ENCODE peak calls at places on chromosomes 12 and 14, in four cellular contexts. One of them, this sample, is unnamed.

GRCh38 chr12:12696562-12697383 is 790 bp upstream of the GPR19 start:
- DNase-seq in fibroblast of mammary gland: peak
- DNase-seq in IMR-90: peak
- DNase-seq in SK-N-SH: peak
- DNase-seq in this sample: peak

GRCh38 chr14:37583358-37584210 is 11.5 kb downstream of the FOXA1 start:
- DNase-seq in fibroblast of mammary gland: no peak
- DNase-seq in IMR-90: no peak
- DNase-seq in SK-N-SH: no peak
- DNase-seq in this sample: no peak

GRCh38 chr12:57235728-57236131 is 6.2 kb downstream of the SHMT2 start:
- DNase-seq in fibroblast of mammary gland: no peak
- DNase-seq in IMR-90: no peak
- DNase-seq in SK-N-SH: no peak
- DNase-seq in this sample: no peak

GRCh38 chr14:36477266-36477665 is 42.8 kb downstream of the NKX2-1 start:
- DNase-seq in fibroblast of mammary gland: no peak
- DNase-seq in IMR-90: no peak
- DNase-seq in SK-N-SH: no peak
- DNase-seq in this sample: no peak

GRCh38 chr14:73014105-73014504 is 12.8 kb downstream of the ZFYVE1 start:
- DNase-seq in fibroblast of mammary gland: peak
- DNase-seq in IMR-90: peak
- DNase-seq in SK-N-SH: no peak
- DNase-seq in this sample: peak

GRCh38 chr14:98798099-98798498 is 473.9 kb downstream of the BCL11B start:
- DNase-seq in fibroblast of mammary gland: no peak
- DNase-seq in IMR-90: no peak
- DNase-seq in SK-N-SH: no peak
- DNase-seq in this sample: no peak

GRCh38 chr14:94158239-94158888 is 15.8 kb upstream of the PPP4R4 start:
- DNase-seq in fibroblast of mammary gland: no peak
- DNase-seq in IMR-90: no peak
- DNase-seq in SK-N-SH: no peak
- DNase-seq in this sample: no peak

GRCh38 chr14:100399052-100399849 is 76.1 kb downstream of the SLC25A47 start:
- DNase-seq in fibroblast of mammary gland: no peak
- DNase-seq in IMR-90: no peak
- DNase-seq in SK-N-SH: peak
- DNase-seq in this sample: no peak

GRCh38 chr14:52080817-52081755 is 12.2 kb upstream of the NID2 start:
- DNase-seq in fibroblast of mammary gland: peak
- DNase-seq in IMR-90: peak
- DNase-seq in SK-N-SH: no peak
- DNase-seq in this sample: peak

GRCh38 chr12:39617887-39618286 is 1.7 kb downstream of the ABCD2 start:
- DNase-seq in fibroblast of mammary gland: no peak
- DNase-seq in IMR-90: no peak
- DNase-seq in SK-N-SH: no peak
- DNase-seq in this sample: no peak

GRCh38 chr12:12582193-12582881 is 19.7 kb upstream of the DUSP16 start:
- DNase-seq in fibroblast of mammary gland: no peak
- DNase-seq in IMR-90: no peak
- DNase-seq in SK-N-SH: no peak
- DNase-seq in this sample: no peak

GRCh38 chr12:50505386-50505827 is 622 bp downstream of the DIP2B start:
- DNase-seq in fibroblast of mammary gland: peak
- DNase-seq in IMR-90: no peak
- DNase-seq in SK-N-SH: peak
- DNase-seq in this sample: peak

GRCh38 chr12:50507474-50507838 is 2.7 kb downstream of the DIP2B start:
- DNase-seq in fibroblast of mammary gland: no peak
- DNase-seq in IMR-90: no peak
- DNase-seq in SK-N-SH: no peak
- DNase-seq in this sample: no peak

GRCh38 chr12:50505945-50506344 is 1.2 kb downstream of the DIP2B start:
- DNase-seq in fibroblast of mammary gland: peak
- DNase-seq in IMR-90: no peak
- DNase-seq in SK-N-SH: no peak
- DNase-seq in this sample: peak

GRCh38 chr12:50507930-50508329 is 3.1 kb downstream of the DIP2B start:
- DNase-seq in fibroblast of mammary gland: no peak
- DNase-seq in IMR-90: no peak
- DNase-seq in SK-N-SH: no peak
- DNase-seq in this sample: no peak

GRCh38 chr12:50506753-50507473 is 2.1 kb downstream of the DIP2B start:
- DNase-seq in fibroblast of mammary gland: no peak
- DNase-seq in IMR-90: no peak
- DNase-seq in SK-N-SH: no peak
- DNase-seq in this sample: no peak
- H3K4me3 ChIP-seq in fibroblast of mammary gland: no peak
- H3K4me3 ChIP-seq in IMR-90: no peak
- H3K4me3 ChIP-seq in SK-N-SH: no peak
- H3K4me3 ChIP-seq in this sample: no peak

GRCh38 chr14:104799657-104800599 is 973 bp upstream of the ZBTB42 start:
- DNase-seq in fibroblast of mammary gland: peak
- DNase-seq in IMR-90: peak
- DNase-seq in SK-N-SH: peak
- DNase-seq in this sample: peak
- TF ChIP-seq CTCF in fibroblast of mammary gland: peak
- TF ChIP-seq CTCF in IMR-90: peak
- TF ChIP-seq CTCF in SK-N-SH: peak
- TF ChIP-seq CTCF in this sample: peak

GRCh38 chr14:54451178-54451601 is 10.0 kb upstream of the CNIH1 start:
- DNase-seq in fibroblast of mammary gland: no peak
- DNase-seq in IMR-90: no peak
- DNase-seq in SK-N-SH: no peak
- DNase-seq in this sample: no peak
- H3K4me3 ChIP-seq in fibroblast of mammary gland: no peak
- H3K4me3 ChIP-seq in IMR-90: no peak
- H3K4me3 ChIP-seq in SK-N-SH: no peak
- H3K4me3 ChIP-seq in this sample: no peak

GRCh38 chr12:16606201-16606849 is 363 bp upstream of the LMO3 start:
- DNase-seq in fibroblast of mammary gland: peak
- DNase-seq in IMR-90: peak
- DNase-seq in SK-N-SH: peak
- DNase-seq in this sample: peak
- TF ChIP-seq CTCF in fibroblast of mammary gland: no peak
- TF ChIP-seq CTCF in IMR-90: no peak
- TF ChIP-seq CTCF in SK-N-SH: no peak
- TF ChIP-seq CTCF in this sample: no peak

GRCh38 chr12:53197011-53197640 is 9.9 kb downstream of the ITGB7 start:
- DNase-seq in fibroblast of mammary gland: no peak
- DNase-seq in IMR-90: no peak
- DNase-seq in SK-N-SH: no peak
- DNase-seq in this sample: no peak

GRCh38 chr12:53199700-53200099 is 7.4 kb downstream of the ITGB7 start:
- DNase-seq in fibroblast of mammary gland: no peak
- DNase-seq in IMR-90: no peak
- DNase-seq in SK-N-SH: no peak
- DNase-seq in this sample: no peak

GRCh38 chr12:53200107-53200457 is 7.0 kb downstream of the ITGB7 start:
- DNase-seq in fibroblast of mammary gland: no peak
- DNase-seq in IMR-90: no peak
- DNase-seq in SK-N-SH: no peak
- DNase-seq in this sample: no peak

GRCh38 chr12:53200458-53201169 is 6.4 kb downstream of the ITGB7 start:
- DNase-seq in fibroblast of mammary gland: no peak
- DNase-seq in IMR-90: no peak
- DNase-seq in SK-N-SH: no peak
- DNase-seq in this sample: peak

GRCh38 chr12:53198470-53199110 is 8.5 kb downstream of the ITGB7 start:
- DNase-seq in fibroblast of mammary gland: no peak
- DNase-seq in IMR-90: no peak
- DNase-seq in SK-N-SH: no peak
- DNase-seq in this sample: no peak
- H3K4me3 ChIP-seq in fibroblast of mammary gland: no peak
- H3K4me3 ChIP-seq in IMR-90: no peak
- H3K4me3 ChIP-seq in SK-N-SH: no peak
- H3K4me3 ChIP-seq in this sample: no peak

GRCh38 chr14:31024577-31025334 is 693 bp upstream of the AP4S1 start:
- DNase-seq in fibroblast of mammary gland: peak
- DNase-seq in IMR-90: peak
- DNase-seq in SK-N-SH: no peak
- DNase-seq in this sample: no peak

GRCh38 chr14:31026076-31026394 is at the start of gene STRN3:
- DNase-seq in fibroblast of mammary gland: no peak
- DNase-seq in IMR-90: no peak
- DNase-seq in SK-N-SH: no peak
- DNase-seq in this sample: no peak

GRCh38 chr14:31025335-31026075 is at the start of gene AP4S1:
- DNase-seq in fibroblast of mammary gland: no peak
- DNase-seq in IMR-90: no peak
- DNase-seq in SK-N-SH: peak
- DNase-seq in this sample: no peak

GRCh38 chr14:31027847-31028246 is 1.7 kb upstream of the STRN3 start:
- DNase-seq in fibroblast of mammary gland: peak
- DNase-seq in IMR-90: no peak
- DNase-seq in SK-N-SH: peak
- DNase-seq in this sample: no peak

DNA sequence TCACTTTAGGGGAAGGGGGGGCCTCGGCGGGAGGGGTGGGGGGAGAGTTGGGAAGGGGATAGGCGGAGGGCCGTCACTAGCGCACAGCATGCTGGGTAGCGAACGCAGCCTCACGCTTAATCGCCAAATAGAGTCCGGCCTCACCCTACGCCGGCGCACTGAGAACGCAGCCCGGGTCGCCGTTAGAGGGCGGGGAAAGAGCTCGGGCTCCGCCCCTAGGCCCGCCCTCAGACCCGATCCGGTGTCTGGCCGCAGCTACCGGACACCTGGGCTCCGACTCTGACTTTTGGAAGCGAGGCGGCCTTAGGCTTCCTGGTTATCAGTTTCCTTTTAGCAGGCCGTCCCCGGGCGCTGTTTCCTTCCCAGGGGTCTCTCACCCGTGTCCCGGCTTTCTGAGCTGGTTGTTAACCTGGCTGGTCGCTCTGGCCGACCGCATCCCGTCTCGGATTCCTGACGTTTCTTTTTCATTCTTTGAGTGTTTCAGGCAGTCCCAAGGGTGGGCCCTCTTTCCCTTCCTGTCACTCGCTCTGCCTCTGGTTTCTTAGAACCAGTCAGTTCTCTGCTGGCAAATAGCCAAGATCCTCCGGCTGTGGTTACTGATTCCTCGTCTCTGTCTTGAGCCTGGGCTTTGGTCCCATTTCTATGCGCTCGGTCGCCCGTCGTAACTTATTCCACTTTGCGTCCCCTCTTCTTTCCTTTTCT is 367 bp upstream of the STRN3 start:
- DNase-seq in fibroblast of mammary gland: peak
- DNase-seq in IMR-90: peak
- DNase-seq in SK-N-SH: peak
- DNase-seq in this sample: peak
- TF ChIP-seq CTCF in fibroblast of mammary gland: no peak
- TF ChIP-seq CTCF in IMR-90: no peak
- TF ChIP-seq CTCF in SK-N-SH: no peak
- TF ChIP-seq CTCF in this sample: no peak

GRCh38 chr12:68222336-68222735 is 3.3 kb downstream of the IL26 start:
- DNase-seq in fibroblast of mammary gland: peak
- DNase-seq in IMR-90: peak
- DNase-seq in SK-N-SH: no peak
- DNase-seq in this sample: peak
- H3K4me3 ChIP-seq in fibroblast of mammary gland: peak
- H3K4me3 ChIP-seq in IMR-90: peak
- H3K4me3 ChIP-seq in SK-N-SH: no peak
- H3K4me3 ChIP-seq in this sample: peak

DNA sequence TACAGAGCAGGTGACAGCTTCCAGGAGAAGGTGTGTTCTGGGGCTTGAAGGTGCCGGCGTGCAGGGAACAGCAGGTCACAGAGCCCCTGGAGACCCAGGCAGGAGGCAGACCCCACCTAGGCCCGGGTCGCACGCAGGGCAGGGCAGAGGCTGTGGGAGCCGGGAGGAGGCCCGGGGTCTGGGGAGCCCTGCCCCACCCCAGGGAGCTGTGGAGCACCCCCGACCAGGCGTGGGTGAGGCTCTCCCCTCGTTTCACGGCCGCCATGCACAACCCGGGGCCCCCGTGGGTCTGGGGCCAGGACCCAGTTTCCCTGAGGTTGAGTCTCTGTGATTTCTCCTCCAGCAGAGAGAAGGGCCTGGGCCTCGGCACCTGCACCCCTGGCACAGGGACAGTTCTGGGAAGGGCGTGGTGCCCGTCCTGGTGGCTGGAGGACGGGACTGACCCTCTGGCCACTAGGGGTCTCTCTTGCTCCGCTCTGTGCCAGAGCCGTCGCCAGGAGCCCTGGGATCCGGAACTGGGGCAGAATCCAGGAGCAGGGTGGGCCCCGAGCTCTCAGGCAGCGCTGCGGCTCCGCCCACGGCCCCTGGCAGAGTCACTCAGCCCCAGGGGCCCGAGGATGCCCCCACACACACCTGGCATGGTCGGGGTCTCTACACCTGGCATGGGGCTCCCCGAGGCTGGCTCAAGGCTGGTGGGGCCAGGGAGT is 75.2 kb upstream of the FBRSL1 start:
- DNase-seq in fibroblast of mammary gland: peak
- DNase-seq in IMR-90: peak
- DNase-seq in SK-N-SH: peak
- DNase-seq in this sample: peak
- TF ChIP-seq CTCF in fibroblast of mammary gland: peak
- TF ChIP-seq CTCF in IMR-90: peak
- TF ChIP-seq CTCF in SK-N-SH: peak
- TF ChIP-seq CTCF in this sample: peak

This sample was measured in cardiac fibroblast.